ENCODE peak calls at places on chromosomes 6 and 20, in eight cellular contexts. W is A549, V is endothelial cell of umbilical vein, B is HCT116, D is GM12878, F is K562, K is HepG2, P is H1. R is an unnamed sample.
A peak's percentile ranks its signal among the peaks of the same experiment; 100 is the strongest.

GRCh38 chr6:158376650-158377081 is 64.4 kb downstream of the TULP4 start:
- DNase-seq in P (no peak), B (no peak), K (no peak), F (no peak), W (no peak), V (no peak), D (no peak), R (no peak)

GRCh38 chr6:146887447-146888077 is 288.8 kb downstream of the ADGB start:
- DNase-seq in B (no peak), F (no peak), D (no peak), V (no peak), P (no peak), K (peak; percentile 11), W (no peak), R (peak; percentile 60)

GRCh38 chr6:41488392-41489129 is 57.6 kb upstream of the FOXP4 start:
- DNase-seq in B (no peak), K (peak; percentile 51), D (peak; percentile 42), V (peak; percentile 27), P (peak; percentile 62), F (no peak), W (no peak), R (no peak)

GRCh38 chr6:4313044-4313686 is 177.8 kb upstream of the ECI2 start:
- DNase-seq in D (no peak), V (peak; percentile 95), F (no peak), W (peak; percentile 82), B (peak; percentile 49), K (no peak), P (no peak), R (peak; percentile 25)

GRCh38 chr6:13466304-13467215 is 20.8 kb downstream of the GFOD1 start:
- DNase-seq in V (no peak), W (no peak), B (peak; percentile 36), P (no peak), D (no peak), F (no peak), K (no peak), R (no peak)

GRCh38 chr6:107716688-107717089 is 107.4 kb downstream of the SCML4 start:
- DNase-seq in K (no peak), F (peak; percentile 62), B (peak; percentile 68), V (no peak), D (peak; percentile 53), W (peak; percentile 62), P (no peak), R (peak; percentile 56)

GRCh38 chr20:8557711-8558110 is 425.6 kb downstream of the PLCB1 start:
- DNase-seq in P (no peak), V (no peak), W (no peak), F (no peak), B (no peak), K (no peak), D (no peak), R (no peak)

GRCh38 chr6:124056884-124057283 is 253.2 kb downstream of the NKAIN2 start:
- DNase-seq in D (no peak), K (no peak), W (no peak), P (no peak), V (no peak), F (no peak), B (no peak), R (no peak)

GRCh38 chr6:151765444-151765886 is 42.0 kb upstream of the ESR1 start:
- DNase-seq in V (peak; percentile 98), F (peak; percentile 61), P (no peak), K (peak; percentile 79), D (no peak), W (peak; percentile 56), B (peak; percentile 64), R (peak; percentile 59)

GRCh38 chr20:10115021-10115420 is 80.2 kb downstream of the ANKEF1 start:
- DNase-seq in D (no peak), F (no peak), B (no peak), V (no peak), P (no peak), K (no peak), W (no peak), R (no peak)

GRCh38 chr20:44716309-44717106 is 1.3 kb downstream of the CCN5 start:
- DNase-seq in W (no peak), D (no peak), K (no peak), V (no peak), P (no peak), B (no peak), F (no peak), R (no peak)

GRCh38 chr6:136158398-136158797 is 91.7 kb downstream of the MTFR2 start:
- DNase-seq in F (no peak), B (no peak), P (no peak), D (no peak), V (peak; percentile 7), W (no peak), K (no peak), R (no peak)

GRCh38 chr6:11185204-11185842 is 47.1 kb downstream of the NEDD9 start:
- DNase-seq in D (no peak), W (no peak), P (no peak), B (no peak), K (no peak), V (no peak), F (no peak), R (no peak)

GRCh38 chr6:32327103-32327502 is 44.6 kb downstream of the TSBP1 start:
- DNase-seq in F (no peak), B (no peak), V (no peak), D (peak; percentile 1), P (no peak), K (no peak), W (no peak), R (no peak)

GRCh38 chr6:42896178-42896719 is 16.8 kb downstream of the RPL7L1 start:
- DNase-seq in W (no peak), D (no peak), F (no peak), K (no peak), B (no peak), V (no peak), P (no peak), R (no peak)

GRCh38 chr6:365835-366234 is 25.7 kb upstream of the IRF4 start:
- DNase-seq in B (no peak), F (no peak), K (no peak), W (no peak), V (no peak), P (no peak), D (no peak), R (no peak)
- TF ChIP-seq MAX in B (no peak), F (no peak), K (no peak), W (no peak), V (no peak), P (no peak), D (no peak), R (no peak)

DNA sequence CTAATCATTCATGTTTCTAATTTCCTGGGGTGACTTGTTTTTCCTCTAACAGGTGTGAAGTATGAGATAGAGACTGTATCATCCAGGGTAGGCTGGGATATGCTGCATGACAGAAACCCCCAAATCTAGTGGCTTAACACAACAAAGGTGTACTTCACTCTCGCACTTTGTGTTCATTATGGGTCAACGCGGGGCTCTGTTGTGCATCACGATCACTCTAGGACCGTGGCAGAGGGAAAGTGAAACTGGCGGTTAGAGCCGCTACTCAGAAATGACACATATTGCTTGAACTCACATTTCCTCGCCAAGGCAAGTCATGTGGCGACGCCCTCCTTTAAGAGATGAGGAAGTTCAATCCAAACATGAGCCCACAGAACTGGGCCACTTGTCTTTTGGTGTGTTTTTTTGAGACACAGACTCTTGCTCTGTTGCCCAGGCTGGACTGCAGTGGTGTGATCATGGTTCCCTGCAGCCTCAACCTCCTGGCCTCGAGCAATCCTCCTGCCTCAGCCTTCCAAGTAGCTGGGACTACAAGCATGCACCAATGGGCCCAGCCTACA is 41.3 kb downstream of the PCNA start:
- DNase-seq in K (peak; percentile 60), V (peak; percentile 72), W (peak; percentile 70), D (peak; percentile 98), P (no peak), F (peak; percentile 43), B (no peak), R (peak; percentile 98)
- H3K4me3 ChIP-seq in K (peak overlapping the region; percentile 59), V (peak overlapping the region; percentile 17), W (no peak overlapping the region), D (no peak overlapping the region), P (no peak overlapping the region), F (peak overlapping the region; percentile 22), B (no peak overlapping the region), R (peak overlapping the region; percentile 62)

DNA sequence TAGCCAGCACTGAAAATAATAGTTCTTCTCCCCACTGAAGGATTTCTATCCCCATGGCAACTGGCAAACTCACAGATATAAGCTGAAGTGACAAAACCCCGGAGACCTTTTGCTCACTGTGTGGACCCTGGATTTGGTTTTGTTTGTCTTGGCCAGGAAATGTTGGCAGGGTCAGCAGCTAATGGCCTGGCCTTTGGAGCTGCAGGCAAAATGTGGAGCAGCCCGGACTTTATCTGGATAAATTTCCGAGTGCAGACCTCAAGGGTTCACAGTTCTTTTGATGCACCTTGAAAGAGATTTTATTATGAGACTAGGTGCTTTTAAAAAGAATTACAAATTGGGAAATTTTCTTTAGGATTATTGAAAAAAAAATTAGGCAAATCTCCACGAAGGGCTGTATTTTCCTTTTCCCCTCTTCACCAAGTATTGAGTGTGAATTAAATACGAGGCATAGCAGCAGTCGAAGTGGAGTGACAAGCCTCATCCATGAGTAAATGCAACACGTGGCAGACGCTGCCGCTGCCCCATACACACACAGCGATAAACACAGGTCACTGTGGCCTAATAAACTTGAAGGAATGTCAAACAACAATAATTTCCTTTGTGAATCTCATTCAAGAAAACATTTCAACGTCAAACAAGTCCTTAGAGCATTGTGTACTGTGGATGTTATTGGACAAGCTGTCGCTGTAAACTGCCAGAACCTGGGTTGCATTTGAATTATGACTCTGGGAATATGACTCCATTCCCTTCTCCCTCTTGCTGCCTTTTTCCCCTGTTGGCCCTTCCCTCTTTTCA is 35.1 kb upstream of the CCN6 start:
- DNase-seq in B (no peak), V (peak; percentile 63), K (peak; percentile 87), F (no peak), P (no peak), W (no peak), D (no peak), R (no peak)
- TF ChIP-seq POLR2A in B (no peak), V (no peak), K (no peak), F (no peak), P (no peak), W (no peak), D (no peak), R (no peak)

GRCh38 chr20:41166201-41167117 is 29.1 kb downstream of the PLCG1 start:
- DNase-seq in F (no peak), B (no peak), V (no peak), W (no peak), K (no peak), D (no peak), P (no peak), R (no peak)
- TF ChIP-seq MAX in F (no peak), B (no peak), V (no peak), W (no peak), K (no peak), D (no peak), P (no peak), R (no peak)